ENCODE peak calls at places on chromosomes 7 and 10, in eight cellular contexts. N is MM.1S, M is tibial artery, A is Peyer's patch, B is uterus, O is AG04450, W is spleen, Q is esophagus squamous epithelium. F is an unnamed sample.

GRCh38 chr10:126059101-126059826 is 162.9 kb downstream of the FANK1 start:
- DNase-seq in N (no peak), M (no peak), A (no peak), B (no peak), O (no peak), W (no peak), Q (no peak), F (no peak)

GRCh38 chr7:21944616-21945373 is 904 bp downstream of the CDCA7L start:
- DNase-seq in N (peak; percentile 89), M (no peak), A (peak; percentile 62), B (no peak), O (no peak), W (peak; percentile 88), Q (no peak), F (peak; percentile 13)

GRCh38 chr7:54091322-54091721 is 450.9 kb upstream of the VSTM2A start:
- DNase-seq in N (peak; percentile 7), M (no peak), A (no peak), B (no peak), O (no peak), W (no peak), Q (no peak), F (no peak)

GRCh38 chr10:70756710-70757360 is 28.3 kb downstream of the TBATA start:
- DNase-seq in N (no peak), M (no peak), A (no peak), B (no peak), O (no peak), W (peak; percentile 46), Q (no peak), F (no peak)

GRCh38 chr10:72019085-72019876 is 55.1 kb downstream of the CHST3 start:
- DNase-seq in N (no peak), M (no peak), A (no peak), B (no peak), O (no peak), W (no peak), Q (no peak), F (no peak)

GRCh38 chr10:85008493-85009181 is 680.2 kb downstream of the CCSER2 start:
- DNase-seq in N (no peak), M (no peak), A (no peak), B (no peak), O (no peak), W (no peak), Q (no peak), F (no peak)

GRCh38 chr7:1654111-1654510 is 16.0 kb upstream of the ELFN1 start:
- DNase-seq in N (no peak), M (no peak), A (no peak), B (no peak), O (no peak), W (no peak), Q (no peak), F (no peak)

GRCh38 chr10:127556911-127557310 is 7.8 kb downstream of the NPS start:
- DNase-seq in N (no peak), M (no peak), A (no peak), B (no peak), O (no peak), W (no peak), Q (no peak), F (no peak)

GRCh38 chr10:33808475-33808874 is 474.0 kb upstream of the NRP1 start:
- DNase-seq in N (no peak), M (no peak), A (no peak), B (no peak), O (no peak), W (no peak), Q (no peak), F (no peak)

GRCh38 chr10:126135939-126136595 is 239.7 kb downstream of the FANK1 start:
- DNase-seq in N (no peak), M (no peak), A (no peak), B (no peak), O (no peak), W (no peak), Q (no peak), F (no peak)

GRCh38 chr7:27424749-27425148 is 182.1 kb downstream of the EVX1 start:
- DNase-seq in N (no peak), M (no peak), A (no peak), B (no peak), O (no peak), W (no peak), Q (no peak), F (no peak)

GRCh38 chr7:134186022-134186421 is 58.9 kb downstream of the LRGUK start:
- DNase-seq in N (no peak), M (no peak), A (no peak), B (no peak), O (peak; percentile 29), W (no peak), Q (no peak), F (no peak)

GRCh38 chr7:45720989-45721388 is 146.8 kb downstream of the ADCY1 start:
- DNase-seq in N (no peak), M (no peak), A (no peak), B (no peak), O (no peak), W (no peak), Q (no peak), F (no peak)

GRCh38 chr7:32347244-32347828 is 142.8 kb downstream of the LSM5 start:
- DNase-seq in N (no peak), M (peak; percentile 31), A (no peak), B (no peak), O (no peak), W (no peak), Q (no peak), F (no peak)

GRCh38 chr7:4265676-4266075 is 416.4 kb upstream of the FOXK1 start:
- DNase-seq in N (no peak), M (no peak), A (no peak), B (no peak), O (no peak), W (peak; percentile 58), Q (no peak), F (no peak)

GRCh38 chr7:19928247-19928646 is 154.8 kb upstream of the TMEM196 start:
- DNase-seq in N (no peak), M (no peak), A (no peak), B (no peak), O (no peak), W (no peak), Q (no peak), F (no peak)

DNA sequence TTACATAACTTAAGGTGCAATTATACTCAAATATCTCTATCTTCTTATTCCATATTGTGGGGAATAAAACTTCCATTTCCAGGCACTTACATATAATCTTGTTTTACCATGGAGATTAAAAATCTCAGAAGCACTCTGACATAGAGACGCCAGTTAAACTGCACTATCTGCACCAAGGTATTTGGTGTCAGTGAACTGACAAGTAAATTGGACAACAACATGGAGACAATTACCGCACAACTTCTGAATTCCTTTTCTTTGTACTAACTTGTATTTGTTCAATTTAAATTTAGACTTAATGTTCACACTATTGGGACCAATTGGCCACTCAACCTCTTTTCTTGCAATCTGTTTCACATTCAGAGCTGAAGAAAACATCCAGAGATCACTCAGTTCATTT is 184.8 kb downstream of the CHCHD3 start:
- DNase-seq in N (no peak), M (no peak), A (no peak), B (no peak), O (no peak), W (no peak), Q (no peak), F (no peak)
- H3K27ac ChIP-seq in N (no peak overlapping the region), M (no peak overlapping the region), A (no peak overlapping the region), B (no peak overlapping the region), O (no peak overlapping the region), W (no peak overlapping the region), Q (no peak overlapping the region), F (no peak overlapping the region)

DNA sequence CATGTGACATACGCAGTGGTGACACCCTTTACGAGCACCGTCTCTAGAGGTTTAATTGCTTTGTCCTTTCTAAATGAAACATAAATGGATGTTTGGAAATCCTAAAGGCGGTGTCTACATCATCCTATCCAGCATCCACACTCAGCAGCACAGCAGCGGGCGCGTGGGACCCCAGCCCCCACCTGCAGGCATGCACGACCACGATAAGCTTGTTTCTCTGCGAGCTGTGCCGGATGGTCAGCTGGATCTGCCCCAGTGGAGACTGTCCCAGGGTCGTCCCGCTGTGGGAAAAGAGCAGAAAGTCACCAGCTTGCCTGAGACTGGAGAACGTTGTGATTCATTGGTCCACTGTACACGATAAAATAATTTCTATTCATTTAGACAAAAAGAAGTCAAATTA is 34.2 kb upstream of the NCAPG2 start:
- DNase-seq in N (no peak), M (no peak), A (no peak), B (no peak), O (no peak), W (no peak), Q (no peak), F (no peak)
- TF ChIP-seq CTCF in N (no peak), M (no peak), A (no peak), B (no peak), O (no peak), W (no peak), Q (no peak), F (no peak)

GRCh38 chr10:97119058-97119832 is 66.5 kb downstream of the SLIT1 start:
- DNase-seq in N (no peak), M (no peak), A (no peak), B (no peak), O (no peak), W (peak; percentile 49), Q (no peak), F (no peak)
- H3K27me3 ChIP-seq in N (peaks cover 22% of the 10 kb centered on the region), M (peaks cover 38% of the 10 kb centered on the region), A (no peaks in the 10 kb centered on the region), B (no peaks in the 10 kb centered on the region), O (peaks cover 33% of the 10 kb centered on the region), W (no peaks in the 10 kb centered on the region), Q (no peaks in the 10 kb centered on the region), F (no peaks in the 10 kb centered on the region)

GRCh38 chr7:143495806-143496672 is 18.4 kb downstream of the TAS2R41 start:
- DNase-seq in N (no peak), M (no peak), A (no peak), B (no peak), O (no peak), W (no peak), Q (no peak), F (no peak)

GRCh38 chr7:143499246-143499645 is 21.6 kb downstream of the TAS2R41 start:
- DNase-seq in N (no peak), M (no peak), A (no peak), B (no peak), O (no peak), W (no peak), Q (no peak), F (no peak)

GRCh38 chr7:143499743-143500348 is 22.2 kb downstream of the TAS2R41 start:
- DNase-seq in N (no peak), M (no peak), A (no peak), B (no peak), O (no peak), W (no peak), Q (no peak), F (no peak)

GRCh38 chr7:143494622-143495021 is 16.9 kb downstream of the TAS2R41 start:
- DNase-seq in N (no peak), M (no peak), A (no peak), B (no peak), O (no peak), W (no peak), Q (no peak), F (no peak)

DNA sequence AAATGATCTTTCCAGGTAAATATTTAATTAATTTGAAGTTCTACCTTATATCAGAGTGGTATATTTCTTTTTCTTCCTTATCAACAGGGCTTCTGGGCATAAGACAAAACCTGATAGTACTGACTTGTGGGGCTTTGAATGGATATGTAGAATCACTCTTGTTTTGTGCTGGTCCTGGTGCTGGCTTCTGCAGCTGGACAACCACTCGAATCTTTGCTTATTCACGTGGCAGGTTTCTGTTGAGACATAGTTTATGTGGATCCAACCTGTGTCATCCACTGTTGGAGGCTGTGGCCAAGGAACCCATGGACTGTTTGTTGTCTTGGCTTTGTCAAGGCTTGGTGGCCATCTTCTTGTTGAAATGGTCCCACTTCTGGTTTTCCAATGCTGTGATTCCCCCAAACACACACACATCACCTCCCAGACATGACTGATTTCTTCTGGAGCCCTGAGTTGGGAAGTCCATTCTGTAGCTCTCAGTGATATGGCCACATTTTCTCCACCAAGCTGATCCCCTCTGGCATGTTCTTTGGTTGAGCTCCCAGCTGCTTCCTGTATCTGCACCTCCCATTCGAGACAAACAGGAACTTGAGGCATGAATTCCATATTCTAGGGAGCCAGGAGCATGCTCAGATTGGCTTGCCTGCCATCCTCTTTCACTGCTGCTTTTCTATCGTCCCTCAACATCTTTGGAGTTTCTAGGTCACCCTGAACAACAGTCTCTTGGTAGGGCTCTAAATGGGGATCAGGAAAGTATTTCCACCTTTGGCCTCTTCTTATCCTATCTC is 19.5 kb downstream of the TAS2R41 start:
- DNase-seq in N (no peak), M (no peak), A (no peak), B (no peak), O (no peak), W (no peak), Q (no peak), F (no peak)
- H3K27ac ChIP-seq in N (no peak overlapping the region), M (no peak overlapping the region), A (no peak overlapping the region), B (no peak overlapping the region), O (no peak overlapping the region), W (no peak overlapping the region), Q (no peak overlapping the region), F (no peak overlapping the region)

F was measured in CD4-positive, alpha-beta T cell.